ENCODE peak calls at places on chromosomes 12 and 14, in eight cellular contexts. K, U, P, C, D, E, N and S are unnamed samples.

GRCh38 chr12:32454075-32454474 is 54.7 kb downstream of the FGD4 start:
- DNase-seq in K (peak; percentile 78), U (no peak), P (no peak), C (no peak), D (no peak), E (peak; percentile 85), N (no peak), S (no peak)

GRCh38 chr12:127381043-127381668 is 885.8 kb upstream of the TMEM132C start:
- DNase-seq in K (peak; percentile 50), U (no peak), P (peak; percentile 73), C (no peak), D (peak; percentile 60), E (peak; percentile 34), N (no peak), S (peak; percentile 69)

GRCh38 chr12:115407036-115407435 is 723.1 kb upstream of the TBX3 start:
- DNase-seq in K (no peak), U (no peak), P (no peak), C (no peak), D (no peak), E (no peak), N (no peak), S (no peak)

GRCh38 chr12:31756977-31757420 is 28.2 kb upstream of the AMN1 start:
- DNase-seq in K (no peak), U (no peak), P (no peak), C (no peak), D (peak; percentile 36), E (peak; percentile 74), N (no peak), S (no peak)

GRCh38 chr14:73295198-73295796 is 58.0 kb downstream of the PAPLN start:
- DNase-seq in K (peak; percentile 60), U (no peak), P (no peak), C (no peak), D (no peak), E (peak; percentile 20), N (no peak), S (no peak)

GRCh38 chr12:105205322-105206048 is 30.5 kb downstream of the APPL2 start:
- DNase-seq in K (no peak), U (no peak), P (no peak), C (no peak), D (no peak), E (no peak), N (no peak), S (no peak)

GRCh38 chr12:54378791-54379400 is 5.6 kb downstream of the ZNF385A start:
- DNase-seq in K (no peak), U (no peak), P (peak; percentile 51), C (peak; percentile 94), D (peak; percentile 70), E (no peak), N (no peak), S (peak; percentile 71)

GRCh38 chr12:5376591-5377207 is 55.2 kb upstream of the NTF3 start:
- DNase-seq in K (no peak), U (no peak), P (no peak), C (no peak), D (peak; percentile 57), E (no peak), N (no peak), S (no peak)

GRCh38 chr14:53093206-53093605 is 59.9 kb downstream of the DDHD1 start:
- DNase-seq in K (peak; percentile 16), U (no peak), P (no peak), C (no peak), D (no peak), E (no peak), N (no peak), S (no peak)

GRCh38 chr14:32933943-32934890 is 4.5 kb upstream of the NPAS3 start:
- DNase-seq in K (peak; percentile 47), U (no peak), P (peak; percentile 29), C (no peak), D (no peak), E (peak; percentile 61), N (no peak), S (peak; percentile 62)

GRCh38 chr14:88424573-88424972 is 39.1 kb downstream of the SPATA7 start:
- DNase-seq in K (peak; percentile 16), U (no peak), P (no peak), C (no peak), D (no peak), E (peak; percentile 56), N (no peak), S (no peak)

GRCh38 chr14:43147480-43147879 is 1359.6 kb downstream of the FSCB start:
- DNase-seq in K (no peak), U (no peak), P (no peak), C (no peak), D (no peak), E (no peak), N (no peak), S (no peak)

GRCh38 chr12:12720637-12721250 is 3.6 kb downstream of the CDKN1B start:
- DNase-seq in K (peak; percentile 45), U (no peak), P (no peak), C (no peak), D (no peak), E (peak; percentile 18), N (no peak), S (no peak)

GRCh38 chr14:35374273-35374681 is 30.3 kb downstream of the NFKBIA start:
- DNase-seq in K (peak; percentile 93), U (peak; percentile 86), P (no peak), C (no peak), D (peak; percentile 51), E (peak; percentile 94), N (no peak), S (no peak)

GRCh38 chr12:116662612-116663144 is 75.2 kb downstream of the SPRING1 start:
- DNase-seq in K (peak; percentile 18), U (no peak), P (peak; percentile 43), C (no peak), D (no peak), E (peak; percentile 36), N (no peak), S (peak; percentile 52)

GRCh38 chr12:45349911-45350310 is 134.0 kb downstream of the ANO6 start:
- DNase-seq in K (no peak), U (no peak), P (no peak), C (no peak), D (no peak), E (no peak), N (no peak), S (no peak)

DNA sequence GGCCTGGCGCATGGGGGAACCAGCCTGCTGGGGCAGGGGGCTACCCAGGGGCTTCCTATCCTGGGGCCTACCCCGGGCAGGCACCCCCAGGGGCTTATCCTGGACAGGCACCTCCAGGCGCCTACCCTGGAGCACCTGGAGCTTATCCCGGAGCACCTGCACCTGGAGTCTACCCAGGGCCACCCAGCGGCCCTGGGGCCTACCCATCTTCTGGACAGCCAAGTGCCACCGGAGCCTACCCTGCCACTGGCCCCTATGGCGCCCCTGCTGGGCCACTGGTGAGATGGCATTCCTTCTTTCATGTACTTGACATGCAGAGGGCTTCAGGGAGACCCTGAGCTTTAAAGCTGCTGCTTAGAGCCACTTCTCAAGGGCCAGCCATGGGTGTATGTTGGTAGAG is 9.0 kb downstream of the LGALS3 start:
- DNase-seq in K (no peak), U (no peak), P (no peak), C (peak; percentile 83), D (no peak), E (no peak), N (no peak), S (no peak)
- TF ChIP-seq CTCF in K (peak; percentile 38), U (no peak), P (peak; percentile 25), C (no peak), D (no peak), E (peak; percentile 27), N (no peak), S (peak; percentile 40)

GRCh38 chr14:91806716-91807115 is 60.6 kb downstream of the TC2N start:
- DNase-seq in K (no peak), U (no peak), P (no peak), C (no peak), D (no peak), E (no peak), N (no peak), S (no peak)

GRCh38 chr14:91810699-91811098 is 56.6 kb downstream of the TC2N start:
- DNase-seq in K (no peak), U (no peak), P (no peak), C (no peak), D (no peak), E (no peak), N (no peak), S (no peak)

GRCh38 chr14:91801358-91801757 is 66.0 kb downstream of the TC2N start:
- DNase-seq in K (no peak), U (no peak), P (no peak), C (no peak), D (no peak), E (no peak), N (no peak), S (no peak)

DNA sequence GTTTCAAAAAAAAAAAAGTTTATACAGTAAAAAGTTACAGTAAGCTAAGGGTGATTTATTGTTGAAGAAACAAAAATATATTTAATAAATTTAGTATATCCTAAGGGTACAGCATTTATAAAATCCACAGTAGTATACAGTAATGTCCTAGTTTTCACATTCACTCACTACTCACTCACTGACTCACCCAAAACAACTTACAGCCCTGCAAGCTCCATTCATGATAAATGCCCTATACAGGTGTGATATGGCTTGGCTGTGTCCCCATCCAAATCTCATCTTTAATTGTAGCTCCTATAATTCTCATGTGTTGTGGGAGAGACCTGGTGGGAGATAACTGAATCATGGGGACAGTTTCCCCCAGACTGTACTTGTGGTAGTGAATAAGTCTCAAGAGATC is 61.7 kb downstream of the TC2N start:
- DNase-seq in K (no peak), U (no peak), P (no peak), C (no peak), D (no peak), E (no peak), N (no peak), S (no peak)
- TF ChIP-seq CTCF in K (no peak), U (no peak), P (no peak), C (no peak), D (no peak), E (no peak), N (no peak), S (no peak)

GRCh38 chr12:108815369-108815768 is 42.0 kb downstream of the SSH1 start:
- DNase-seq in K (no peak), U (no peak), P (no peak), C (no peak), D (no peak), E (no peak), N (no peak), S (no peak)
- TF ChIP-seq CTCF in K (no peak), U (no peak), P (no peak), C (no peak), D (no peak), E (no peak), N (no peak), S (no peak)

DNA sequence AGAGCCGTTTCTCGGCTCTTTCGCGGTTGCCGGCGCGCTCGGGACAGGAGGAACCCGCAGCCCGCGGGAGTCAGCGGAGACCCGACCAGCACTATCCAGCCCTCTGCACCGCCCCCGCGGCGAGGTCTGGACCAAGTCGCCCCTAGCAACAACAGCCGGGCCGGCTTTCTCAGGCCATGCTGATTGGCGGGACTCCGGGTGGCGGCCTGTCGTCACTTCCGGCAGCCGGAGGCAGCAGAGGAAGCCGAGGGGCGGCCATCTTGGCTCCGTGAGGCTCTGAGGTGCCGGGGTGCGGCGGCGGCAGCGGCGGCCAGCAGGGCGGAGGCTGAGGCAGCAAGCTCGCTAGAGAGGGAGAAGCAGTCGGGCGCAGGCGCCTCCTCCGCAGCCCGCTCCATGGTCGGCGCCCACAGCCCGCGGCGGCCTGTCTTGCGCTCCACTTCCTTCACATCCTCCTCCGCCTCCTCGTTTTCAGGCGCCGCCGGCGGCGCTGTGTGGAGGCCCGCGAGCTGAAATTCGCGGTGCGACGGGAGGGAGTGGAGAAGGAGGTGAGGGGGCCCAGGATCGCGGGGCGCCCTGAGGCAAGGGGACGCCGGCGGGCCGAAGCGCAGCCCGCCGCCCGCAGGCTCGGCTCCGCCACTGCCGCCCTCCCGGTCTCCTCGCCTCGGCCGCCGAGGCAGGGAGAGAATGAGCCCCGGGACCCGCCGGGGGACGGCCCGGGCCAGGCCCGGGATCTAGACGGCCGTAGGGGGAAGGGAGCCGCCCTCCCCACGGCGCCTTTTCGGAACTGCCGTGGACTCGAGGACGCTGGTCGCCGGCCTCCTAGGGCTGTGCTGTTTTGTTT is at the start of gene MARK3:
- DNase-seq in K (peak; percentile 98), U (peak; percentile 98), P (peak; percentile 95), C (peak; percentile 99), D (peak; percentile 98), E (peak; percentile 96), N (peak; percentile 91), S (peak; percentile 92)
- TF ChIP-seq CTCF in K (peak; percentile 11), U (peak; percentile 16), P (peak; percentile 35), C (no peak), D (no peak), E (peak; percentile 3), N (no peak), S (peak; percentile 38)